ENCODE peak calls at places on chromosomes 11 and 22, in five cellular contexts. One of them, this sample, is unnamed.
A peak's percentile ranks its signal among the peaks of the same experiment; 100 is the strongest.

GRCh38 chr11:57214087-57214395 is 23.0 kb downstream of the APLNR start:
- DNase-seq in thoracic aorta: no peak
- DNase-seq in pancreas: no peak
- DNase-seq in foreskin fibroblast: peak; percentile 50
- DNase-seq in epithelial cell of esophagus: no peak
- DNase-seq in this sample: peak; percentile 12

GRCh38 chr22:31866918-31867317 is 77.4 kb upstream of the YWHAH start:
- DNase-seq in foreskin fibroblast: no peak
- DNase-seq in epithelial cell of esophagus: no peak
- DNase-seq in thoracic aorta: no peak
- DNase-seq in pancreas: no peak
- DNase-seq in this sample: no peak

GRCh38 chr22:48700180-48700565 is 1127.5 kb downstream of the BRD1 start:
- DNase-seq in thoracic aorta: no peak
- DNase-seq in epithelial cell of esophagus: no peak
- DNase-seq in foreskin fibroblast: no peak
- DNase-seq in pancreas: no peak
- DNase-seq in this sample: no peak

GRCh38 chr11:69663326-69663725 is 11.8 kb downstream of the LTO1 start:
- DNase-seq in pancreas: no peak
- DNase-seq in foreskin fibroblast: no peak
- DNase-seq in thoracic aorta: no peak
- DNase-seq in epithelial cell of esophagus: no peak
- DNase-seq in this sample: no peak

GRCh38 chr11:124863137-124863825 is 2.0 kb upstream of the ROBO3 start:
- DNase-seq in epithelial cell of esophagus: peak; percentile 28
- DNase-seq in pancreas: no peak
- DNase-seq in foreskin fibroblast: peak; percentile 77
- DNase-seq in thoracic aorta: no peak
- DNase-seq in this sample: no peak

GRCh38 chr11:123704341-123704740 is 37.1 kb downstream of the ZNF202 start:
- DNase-seq in pancreas: no peak
- DNase-seq in foreskin fibroblast: no peak
- DNase-seq in thoracic aorta: no peak
- DNase-seq in epithelial cell of esophagus: no peak
- DNase-seq in this sample: no peak

GRCh38 chr11:119704849-119705248 is 24.2 kb downstream of the NECTIN1 start:
- DNase-seq in thoracic aorta: no peak
- DNase-seq in epithelial cell of esophagus: no peak
- DNase-seq in foreskin fibroblast: no peak
- DNase-seq in pancreas: no peak
- DNase-seq in this sample: no peak

GRCh38 chr11:43567396-43567975 is 113.1 kb upstream of the HSD17B12 start:
- DNase-seq in pancreas: no peak
- DNase-seq in foreskin fibroblast: peak; percentile 68
- DNase-seq in thoracic aorta: no peak
- DNase-seq in epithelial cell of esophagus: peak; percentile 65
- DNase-seq in this sample: no peak

GRCh38 chr11:117412653-117413275 is 85.1 kb downstream of the CEP164 start:
- DNase-seq in epithelial cell of esophagus: no peak
- DNase-seq in thoracic aorta: no peak
- DNase-seq in pancreas: no peak
- DNase-seq in foreskin fibroblast: no peak
- DNase-seq in this sample: no peak

GRCh38 chr11:69326622-69327219 is 32.8 kb downstream of the MYEOV start:
- DNase-seq in epithelial cell of esophagus: no peak
- DNase-seq in thoracic aorta: no peak
- DNase-seq in foreskin fibroblast: no peak
- DNase-seq in pancreas: peak; percentile 1
- DNase-seq in this sample: no peak

GRCh38 chr22:22023581-22024137 is 41.1 kb upstream of the TOP3B start:
- DNase-seq in pancreas: no peak
- DNase-seq in epithelial cell of esophagus: no peak
- DNase-seq in foreskin fibroblast: no peak
- DNase-seq in thoracic aorta: no peak
- DNase-seq in this sample: no peak

GRCh38 chr11:19080579-19080993 is 20.1 kb upstream of the MRGPRX2 start:
- DNase-seq in foreskin fibroblast: peak; percentile 79
- DNase-seq in pancreas: peak; percentile 87
- DNase-seq in epithelial cell of esophagus: peak; percentile 86
- DNase-seq in thoracic aorta: no peak
- DNase-seq in this sample: peak; percentile 16

GRCh38 chr11:130785376-130786110 is 130.7 kb downstream of the SNX19 start:
- DNase-seq in epithelial cell of esophagus: peak; percentile 42
- DNase-seq in foreskin fibroblast: no peak
- DNase-seq in thoracic aorta: no peak
- DNase-seq in pancreas: no peak
- DNase-seq in this sample: no peak

GRCh38 chr22:19597399-19597735 is 73.2 kb upstream of the CLDN5 start:
- DNase-seq in pancreas: no peak
- DNase-seq in epithelial cell of esophagus: no peak
- DNase-seq in thoracic aorta: no peak
- DNase-seq in foreskin fibroblast: no peak
- DNase-seq in this sample: no peak

GRCh38 chr22:38745676-38746460 is 9.9 kb downstream of the SUN2 start:
- DNase-seq in pancreas: no peak
- DNase-seq in foreskin fibroblast: no peak
- DNase-seq in thoracic aorta: no peak
- DNase-seq in epithelial cell of esophagus: no peak
- DNase-seq in this sample: no peak

GRCh38 chr11:2302844-2303626 is 1.2 kb downstream of the TSPAN32 start:
- DNase-seq in thoracic aorta: no peak
- DNase-seq in foreskin fibroblast: no peak
- DNase-seq in pancreas: peak; percentile 30
- DNase-seq in epithelial cell of esophagus: no peak
- DNase-seq in this sample: peak; percentile 79

GRCh38 chr22:36373258-36373579 is 14.5 kb downstream of the MYH9 start:
- DNase-seq in epithelial cell of esophagus: peak; percentile 63
- DNase-seq in pancreas: peak; percentile 50
- DNase-seq in foreskin fibroblast: peak; percentile 4
- DNase-seq in thoracic aorta: no peak
- DNase-seq in this sample: no peak

GRCh38 chr22:31179345-31179744 is 19.4 kb downstream of the RNF185 start:
- DNase-seq in epithelial cell of esophagus: peak; percentile 91
- DNase-seq in pancreas: no peak
- DNase-seq in thoracic aorta: no peak
- DNase-seq in foreskin fibroblast: peak; percentile 64
- DNase-seq in this sample: peak; percentile 80

GRCh38 chr11:26846222-26846621 is 124.4 kb upstream of the SLC5A12 start:
- DNase-seq in foreskin fibroblast: no peak
- DNase-seq in thoracic aorta: no peak
- DNase-seq in epithelial cell of esophagus: no peak
- DNase-seq in pancreas: no peak
- DNase-seq in this sample: no peak

GRCh38 chr11:3169235-3169951 is 4.3 kb upstream of the OSBPL5 start:
- DNase-seq in thoracic aorta: no peak
- DNase-seq in foreskin fibroblast: peak; percentile 91
- DNase-seq in pancreas: peak; percentile 39
- DNase-seq in epithelial cell of esophagus: peak; percentile 33
- DNase-seq in this sample: peak; percentile 38

GRCh38 chr22:20111045-20111688 is 4.7 kb upstream of the RANBP1 start:
- DNase-seq in foreskin fibroblast: peak; percentile 57
- DNase-seq in pancreas: no peak
- DNase-seq in thoracic aorta: no peak
- DNase-seq in epithelial cell of esophagus: peak; percentile 32
- DNase-seq in this sample: no peak

GRCh38 chr22:17891427-17892167 is 117.3 kb upstream of the BID start:
- DNase-seq in thoracic aorta: no peak
- DNase-seq in foreskin fibroblast: no peak
- DNase-seq in pancreas: no peak
- DNase-seq in epithelial cell of esophagus: no peak
- DNase-seq in this sample: no peak

GRCh38 chr11:134380785-134381184 is 31.3 kb downstream of the B3GAT1 start:
- DNase-seq in epithelial cell of esophagus: no peak
- DNase-seq in foreskin fibroblast: no peak
- DNase-seq in thoracic aorta: no peak
- DNase-seq in pancreas: no peak
- DNase-seq in this sample: no peak

GRCh38 chr11:134584001-134584561 is 172.0 kb upstream of the B3GAT1 start:
- DNase-seq in pancreas: no peak
- DNase-seq in epithelial cell of esophagus: no peak
- DNase-seq in thoracic aorta: no peak
- DNase-seq in foreskin fibroblast: no peak
- DNase-seq in this sample: no peak

GRCh38 chr11:59899532-59899931 is 20.9 kb downstream of the OOSP3 start:
- DNase-seq in foreskin fibroblast: no peak
- DNase-seq in pancreas: no peak
- DNase-seq in thoracic aorta: no peak
- DNase-seq in epithelial cell of esophagus: no peak
- DNase-seq in this sample: peak; percentile 36

GRCh38 chr22:26414347-26414746 is 14.7 kb upstream of the ASPHD2 start:
- DNase-seq in thoracic aorta: no peak
- DNase-seq in foreskin fibroblast: no peak
- DNase-seq in pancreas: no peak
- DNase-seq in epithelial cell of esophagus: no peak
- DNase-seq in this sample: no peak

GRCh38 chr11:76443254-76443935 is 1.4 kb upstream of the EMSY start:
- DNase-seq in pancreas: no peak
- DNase-seq in epithelial cell of esophagus: peak; percentile 32
- DNase-seq in foreskin fibroblast: peak; percentile 34
- DNase-seq in thoracic aorta: no peak
- DNase-seq in this sample: no peak

GRCh38 chr11:122180435-122180834 is 64.4 kb upstream of the BLID start:
- DNase-seq in foreskin fibroblast: peak; percentile 99
- DNase-seq in pancreas: no peak
- DNase-seq in epithelial cell of esophagus: peak; percentile 78
- DNase-seq in thoracic aorta: peak; percentile 60
- DNase-seq in this sample: peak; percentile 96
- H3K4me3 ChIP-seq in foreskin fibroblast: peak overlapping the region; percentile 64
- H3K4me3 ChIP-seq in pancreas: no peak overlapping the region
- H3K4me3 ChIP-seq in epithelial cell of esophagus: no peak overlapping the region
- H3K4me3 ChIP-seq in thoracic aorta: peak overlapping the region; percentile 47
- H3K4me3 ChIP-seq in this sample: peak overlapping the region; percentile 70

DNA sequence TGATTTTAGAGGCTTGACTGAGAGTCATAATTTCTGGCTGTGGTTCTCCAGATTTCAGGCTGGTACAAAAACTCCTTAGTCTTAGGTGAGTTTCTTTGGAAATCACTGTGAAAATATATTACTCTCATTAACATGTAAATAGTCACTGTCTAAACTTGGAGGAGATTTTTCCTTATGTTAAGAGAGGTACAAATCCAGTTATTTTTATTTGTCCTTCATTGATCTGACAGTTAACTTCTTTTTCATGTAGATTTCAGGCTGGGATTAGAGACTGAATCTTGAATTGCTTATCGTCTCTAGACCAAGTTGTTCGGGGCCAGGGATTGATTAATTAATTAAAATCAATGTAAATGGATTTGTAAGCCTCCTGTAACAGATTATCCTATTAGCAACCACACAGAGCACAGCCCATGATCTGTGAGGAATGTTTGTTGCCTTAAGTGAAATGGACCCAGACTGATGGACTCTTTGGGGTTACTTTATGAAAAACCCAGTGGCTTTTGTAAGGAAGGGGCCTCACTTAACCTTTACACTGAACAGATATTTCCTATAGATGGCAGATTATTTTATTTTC is 21.1 kb downstream of the TEAD1 start:
- DNase-seq in pancreas: no peak
- DNase-seq in thoracic aorta: no peak
- DNase-seq in epithelial cell of esophagus: no peak
- DNase-seq in foreskin fibroblast: peak; percentile 32
- DNase-seq in this sample: no peak
- H3K4me3 ChIP-seq in pancreas: no peak overlapping the region
- H3K4me3 ChIP-seq in thoracic aorta: no peak overlapping the region
- H3K4me3 ChIP-seq in epithelial cell of esophagus: no peak overlapping the region
- H3K4me3 ChIP-seq in foreskin fibroblast: no peak overlapping the region
- H3K4me3 ChIP-seq in this sample: no peak overlapping the region

DNA sequence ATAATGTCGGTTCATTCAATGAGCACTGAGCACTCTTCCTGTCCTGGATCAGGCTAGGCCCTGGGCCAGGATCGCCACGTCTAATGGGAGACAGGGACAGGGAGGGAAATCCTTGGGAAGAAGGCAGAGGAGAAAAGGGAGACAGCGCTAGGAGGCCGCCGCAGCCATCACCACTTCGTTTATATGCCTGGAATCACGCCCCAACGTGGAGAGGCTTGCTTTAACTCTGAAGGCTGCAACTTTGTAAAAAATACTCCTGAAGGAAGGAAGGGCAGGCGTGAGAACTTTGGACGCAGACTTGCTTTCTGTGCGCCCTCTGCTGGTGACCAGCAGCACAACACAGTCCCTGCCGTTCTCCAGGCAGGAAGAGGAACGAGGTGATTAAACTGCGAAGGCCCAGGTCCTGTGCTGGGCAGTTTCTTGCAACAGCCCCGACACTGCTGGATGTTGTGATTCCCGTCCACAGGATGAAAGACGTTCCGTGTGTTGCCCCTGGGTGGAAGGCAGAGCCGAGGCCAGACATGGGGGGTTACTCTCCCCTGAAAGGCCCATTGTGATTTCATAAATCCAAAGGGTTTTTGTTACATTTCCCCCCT is 22.1 kb downstream of the RIBC2 start:
- DNase-seq in epithelial cell of esophagus: peak; percentile 87
- DNase-seq in pancreas: peak; percentile 78
- DNase-seq in foreskin fibroblast: peak; percentile 95
- DNase-seq in thoracic aorta: peak; percentile 68
- DNase-seq in this sample: peak; percentile 81
- H3K4me3 ChIP-seq in epithelial cell of esophagus: no peak overlapping the region
- H3K4me3 ChIP-seq in pancreas: no peak overlapping the region
- H3K4me3 ChIP-seq in foreskin fibroblast: no peak overlapping the region
- H3K4me3 ChIP-seq in thoracic aorta: peak overlapping the region; percentile 59
- H3K4me3 ChIP-seq in this sample: no peak overlapping the region

DNA sequence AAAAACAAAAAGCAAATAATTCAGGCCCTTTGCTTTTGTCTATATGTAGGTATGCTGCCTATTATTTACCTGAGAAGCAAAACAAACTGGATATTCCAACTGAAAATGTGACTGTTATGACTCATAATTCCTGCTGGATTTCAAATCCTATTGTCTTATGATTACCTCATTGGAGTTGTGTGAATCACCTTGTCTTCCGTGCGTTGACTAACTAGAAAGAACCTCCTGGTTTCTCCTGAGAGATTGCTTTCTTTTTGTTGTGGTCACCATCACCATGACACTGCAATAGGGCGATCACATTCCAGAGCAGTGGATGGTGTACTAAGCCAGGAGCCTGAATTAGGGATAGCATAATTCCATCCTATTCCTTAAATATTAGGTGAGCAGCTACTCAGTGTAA is 23.0 kb upstream of the EXPH5 start:
- DNase-seq in epithelial cell of esophagus: peak; percentile 99
- DNase-seq in foreskin fibroblast: peak; percentile 73
- DNase-seq in thoracic aorta: no peak
- DNase-seq in pancreas: no peak
- DNase-seq in this sample: peak; percentile 58
- H3K4me3 ChIP-seq in epithelial cell of esophagus: no peak overlapping the region
- H3K4me3 ChIP-seq in foreskin fibroblast: no peak overlapping the region
- H3K4me3 ChIP-seq in thoracic aorta: no peak overlapping the region
- H3K4me3 ChIP-seq in pancreas: no peak overlapping the region
- H3K4me3 ChIP-seq in this sample: no peak overlapping the region

This sample was measured in MG63.